ENCODE peak calls at places on chromosomes 3 and 15, in six cellular contexts. H is A549, W is psoas muscle, G is WTC11, V is GM12878, A is neural progenitor cell. J is an unnamed sample.

GRCh38 chr3:38450853-38451252 is 2.8 kb upstream of the ACVR2B start:
- DNase-seq in H (no peak), V (no peak), G (no peak), W (no peak), A (no peak), J (no peak)

GRCh38 chr3:189708375-189708774 is 77.2 kb downstream of the TP63 start:
- DNase-seq in V (no peak), W (no peak), A (no peak), G (no peak), H (no peak), J (no peak)

GRCh38 chr3:56157693-56158092 is 310.6 kb downstream of the ERC2 start:
- DNase-seq in V (peak; percentile 1), A (peak; percentile 4), W (no peak), H (no peak), G (no peak), J (no peak)

GRCh38 chr3:46713898-46714552 is 3.6 kb downstream of the PRSS50 start:
- DNase-seq in H (no peak), G (peak; percentile 7), A (no peak), V (peak; percentile 71), W (peak; percentile 40), J (peak; percentile 55)

GRCh38 chr15:77083381-77084160 is 12.7 kb upstream of the TSPAN3 start:
- DNase-seq in A (peak; percentile 84), W (peak; percentile 83), G (peak; percentile 75), V (peak; percentile 54), H (peak; percentile 82), J (no peak)

GRCh38 chr15:85337398-85338074 is 42.9 kb upstream of the AKAP13 start:
- DNase-seq in G (no peak), H (no peak), V (no peak), A (no peak), W (no peak), J (no peak)

GRCh38 chr3:161104561-161105551 is at the start of gene B3GALNT1:
- DNase-seq in W (peak; percentile 65), A (peak; percentile 75), G (peak; percentile 73), H (peak; percentile 4), V (no peak), J (peak; percentile 76)

GRCh38 chr3:68878322-68878721 is 54.0 kb downstream of the TAFA4 start:
- DNase-seq in A (peak; percentile 50), W (no peak), G (no peak), V (no peak), H (peak; percentile 4), J (no peak)

GRCh38 chr3:127351775-127352350 is 64.0 kb upstream of the PRR20G start:
- DNase-seq in G (no peak), W (no peak), V (no peak), H (no peak), A (no peak), J (no peak)

GRCh38 chr3:58202917-58203360 is 7.8 kb downstream of the DNASE1L3 start:
- DNase-seq in V (peak; percentile 72), H (no peak), W (no peak), G (no peak), A (no peak), J (no peak)

GRCh38 chr3:187044206-187044605 is 95.1 kb downstream of the RPL39L start:
- DNase-seq in G (no peak), W (no peak), A (no peak), V (no peak), H (no peak), J (peak; percentile 13)

GRCh38 chr3:180093535-180093934 is 56.8 kb upstream of the PEX5L start:
- DNase-seq in G (no peak), A (no peak), V (no peak), W (no peak), H (no peak), J (no peak)

GRCh38 chr3:127671523-127672428 is 976 bp upstream of the ABTB1 start:
- DNase-seq in V (no peak), H (no peak), A (peak; percentile 23), G (no peak), W (peak; percentile 64), J (no peak)

DNA sequence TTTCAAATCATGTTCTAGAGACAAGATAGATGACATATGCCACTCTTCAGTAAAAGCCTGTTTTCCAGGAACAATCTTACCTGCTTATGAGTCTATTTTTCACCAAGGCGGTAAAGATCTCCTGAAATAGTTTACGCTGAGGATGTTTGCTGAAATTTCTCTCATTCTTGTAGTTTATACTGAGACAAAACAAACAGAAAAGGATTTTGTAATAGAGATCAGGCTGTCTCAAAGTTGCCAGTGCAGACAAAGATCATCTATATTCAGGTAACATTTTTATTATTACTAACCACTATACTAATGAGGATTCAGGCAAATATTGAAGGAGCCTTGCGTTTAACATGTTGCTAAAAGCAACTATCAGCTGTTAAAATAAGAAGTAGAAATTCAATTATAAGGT is 25.0 kb downstream of the NEK10 start:
- DNase-seq in V (no peak), H (no peak), A (no peak), W (no peak), G (no peak), J (no peak)
- TF ChIP-seq CTCF in V (no peak), H (no peak), A (no peak), W (no peak), G (no peak), J (no peak)

GRCh38 chr3:114525278-114525677 is 231.4 kb downstream of the TIGIT start:
- DNase-seq in W (no peak), G (no peak), V (no peak), H (no peak), A (no peak), J (no peak)

GRCh38 chr3:114528517-114528916 is 234.7 kb downstream of the TIGIT start:
- DNase-seq in A (no peak), H (no peak), W (no peak), G (no peak), V (no peak), J (no peak)

GRCh38 chr3:114527036-114527644 is 233.3 kb downstream of the TIGIT start:
- DNase-seq in W (no peak), A (peak; percentile 28), G (peak; percentile 15), H (peak; percentile 14), V (no peak), J (no peak)
- TF ChIP-seq CTCF in W (no peak), A (peak; percentile 73), G (peak; percentile 43), H (peak; percentile 63), V (peak; percentile 39), J (peak; percentile 75)

GRCh38 chr15:89334510-89335288 is at the start of gene POLG:
- DNase-seq in W (peak; percentile 99), V (peak; percentile 98), H (peak; percentile 100), G (peak; percentile 99), A (peak; percentile 99), J (peak; percentile 99)

GRCh38 chr15:89333959-89334509 is 590 bp downstream of the POLG start:
- DNase-seq in W (peak; percentile 79), A (no peak), G (no peak), V (no peak), H (no peak), J (no peak)

GRCh38 chr15:89333011-89333860 is 1.4 kb downstream of the POLG start:
- DNase-seq in W (no peak), H (no peak), A (no peak), G (peak; percentile 38), V (no peak), J (no peak)

GRCh38 chr15:89330881-89331595 is 3.6 kb downstream of the POLG start:
- DNase-seq in G (no peak), H (no peak), V (no peak), W (no peak), A (no peak), J (no peak)

DNA sequence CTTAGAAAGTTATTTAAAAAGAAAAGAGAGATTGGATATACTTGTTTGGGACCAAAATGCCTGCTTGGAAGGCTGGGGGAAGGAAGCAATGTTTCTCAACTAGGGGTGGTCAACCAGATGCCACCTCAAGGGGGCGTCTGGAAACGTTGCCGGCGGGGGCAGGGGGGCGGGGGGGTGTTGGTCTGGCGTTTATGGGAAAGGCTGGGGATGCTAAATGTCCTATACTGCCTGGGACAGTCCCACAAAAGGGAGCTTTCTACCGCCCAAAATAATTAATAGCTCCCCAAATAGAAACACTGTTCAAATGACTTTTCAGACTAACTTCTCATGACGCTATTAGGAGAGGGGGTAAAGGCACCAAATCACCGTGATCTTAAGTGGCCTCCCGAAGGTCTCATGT is 2.2 kb downstream of the POLG start:
- DNase-seq in H (peak; percentile 41), W (no peak), A (peak; percentile 66), V (no peak), G (peak; percentile 35), J (no peak)
- TF ChIP-seq CTCF in H (peak; percentile 48), W (no peak), A (peak; percentile 65), V (peak; percentile 36), G (peak; percentile 41), J (peak; percentile 74)

DNA sequence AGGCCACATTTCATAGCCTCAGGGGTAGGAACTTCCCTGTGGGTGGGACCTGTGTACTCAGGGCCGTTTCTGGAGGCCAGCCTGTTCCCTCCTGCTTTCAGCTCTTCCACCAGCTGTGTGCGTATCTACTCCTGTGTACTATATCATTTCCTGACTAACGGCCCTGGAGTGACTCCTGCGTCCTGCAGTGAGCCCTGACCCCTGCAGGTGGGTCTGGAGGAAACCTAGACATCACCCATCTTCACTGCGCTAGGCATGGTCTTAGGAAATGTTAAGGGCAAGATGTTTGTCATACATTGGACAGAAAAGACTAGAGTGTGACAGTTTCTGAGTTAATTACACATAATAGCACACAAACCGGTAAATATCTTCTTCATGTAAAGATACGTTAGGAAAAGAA is 297.3 kb downstream of the GABRB3 start:
- DNase-seq in G (no peak), W (no peak), H (no peak), A (no peak), V (no peak), J (no peak)
- TF ChIP-seq CTCF in G (no peak), W (no peak), H (no peak), A (no peak), V (no peak), J (no peak)

J was measured in type B pancreatic cell.